ENCODE peak calls at places on chromosomes 7 and 10, in seven cellular contexts. G, B, K, U, V, A and R are unnamed samples.

GRCh38 chr7:11540271-11540761 is 291.7 kb downstream of the THSD7A start:
- DNase-seq in V (no peak), G (no peak), A (no peak), K (peak; percentile 84), B (peak; percentile 88), U (peak; percentile 70), R (peak; percentile 52)

GRCh38 chr10:100705139-100705538 is 40.2 kb upstream of the PAX2 start:
- DNase-seq in U (no peak), V (no peak), G (no peak), B (no peak), A (peak; percentile 39), K (no peak), R (no peak)

GRCh38 chr10:102509387-102509786 is 5.6 kb downstream of the SUFU start:
- DNase-seq in K (peak; percentile 69), V (no peak), U (no peak), B (peak; percentile 54), G (no peak), A (no peak), R (peak; percentile 33)

GRCh38 chr10:79185067-79185774 is 116.5 kb downstream of the ZMIZ1 start:
- DNase-seq in V (no peak), A (no peak), U (no peak), G (no peak), B (peak; percentile 48), K (no peak), R (peak; percentile 40)

GRCh38 chr10:110496553-110497437 is 912 bp upstream of the DUSP5 start:
- DNase-seq in B (no peak), K (no peak), U (peak; percentile 70), G (no peak), A (no peak), V (no peak), R (no peak)

GRCh38 chr10:98511861-98512260 is 65.1 kb upstream of the HPS1 start:
- DNase-seq in V (no peak), A (no peak), U (no peak), K (no peak), G (peak; percentile 66), B (no peak), R (no peak)

GRCh38 chr7:1121476-1121875 is 33.6 kb downstream of the GPER1 start:
- DNase-seq in K (no peak), B (no peak), V (no peak), A (no peak), G (peak; percentile 63), U (no peak), R (no peak)

GRCh38 chr10:127889605-127890195 is 3.0 kb downstream of the CLRN3 start:
- DNase-seq in K (peak; percentile 82), V (peak; percentile 34), A (no peak), B (peak; percentile 78), G (no peak), U (no peak), R (peak; percentile 50)

DNA sequence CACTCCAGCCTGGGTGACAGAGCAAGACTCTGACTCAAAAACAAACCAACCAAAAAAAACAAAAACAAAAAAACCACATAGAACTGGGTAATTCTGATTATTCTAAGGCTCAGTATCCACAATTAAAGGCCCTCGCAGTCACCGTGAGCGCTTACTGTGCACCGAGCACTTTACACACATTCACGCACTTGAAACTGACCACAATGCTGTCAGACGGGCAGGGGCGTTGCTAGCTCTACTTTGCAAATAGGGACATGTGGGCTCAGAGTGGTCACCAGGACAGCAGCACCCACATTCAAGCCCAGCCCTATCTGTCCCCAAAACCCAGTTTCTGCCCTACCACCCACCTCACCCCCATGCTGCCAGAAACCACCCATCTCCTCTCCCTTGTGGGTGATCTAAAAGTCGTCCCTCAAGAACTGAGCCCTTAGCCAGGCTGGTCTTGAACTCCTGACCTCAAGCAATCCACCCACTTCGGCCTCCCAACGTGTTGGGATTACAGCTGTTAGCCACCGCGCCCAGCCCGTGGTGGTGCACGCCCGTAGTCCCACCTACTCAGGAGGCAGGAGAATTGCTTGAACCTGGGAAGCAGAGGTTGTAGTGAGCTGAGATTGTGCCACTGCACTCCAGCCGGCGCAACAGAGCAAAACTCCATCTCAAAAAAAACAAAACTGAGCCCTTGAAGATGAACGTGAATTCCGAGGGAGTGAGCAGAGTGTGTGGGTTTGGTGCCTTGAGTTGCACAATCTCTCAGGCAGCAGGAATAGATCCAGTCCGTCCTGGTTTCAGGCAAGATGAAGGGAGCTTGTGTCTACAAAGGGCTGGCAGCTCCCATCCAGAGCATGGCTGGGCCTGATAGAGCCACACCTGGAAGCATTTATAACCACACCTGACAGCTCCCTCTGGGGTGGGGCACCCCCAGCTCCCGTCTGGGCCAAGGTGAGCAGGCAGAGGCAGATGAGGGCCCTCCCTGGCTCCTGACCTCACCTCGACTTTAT is 5.4 kb upstream of the HSPB1 start:
- DNase-seq in K (peak; percentile 92), B (peak; percentile 89), A (peak; percentile 69), G (peak; percentile 96), V (peak; percentile 93), U (no peak), R (peak; percentile 66)
- TF ChIP-seq CTCF in K (no peak), B (no peak), A (no peak), G (no peak), V (no peak), U (no peak), R (no peak)

GRCh38 chr7:74028321-74028812 is 394 bp downstream of the ELN start:
- DNase-seq in B (no peak), A (no peak), G (no peak), U (no peak), K (no peak), V (no peak), R (no peak)

GRCh38 chr7:74030861-74031260 is 2.9 kb downstream of the ELN start:
- DNase-seq in G (no peak), K (no peak), V (no peak), B (no peak), U (no peak), A (no peak), R (no peak)

GRCh38 chr7:74029991-74030415 is 2.0 kb downstream of the ELN start:
- DNase-seq in B (no peak), G (peak; percentile 28), K (no peak), A (no peak), V (no peak), U (no peak), R (no peak)

GRCh38 chr7:74027683-74028320 is at the start of gene ELN:
- DNase-seq in A (no peak), U (peak; percentile 87), B (peak; percentile 60), K (peak; percentile 21), V (peak; percentile 66), G (peak; percentile 72), R (no peak)

DNA sequence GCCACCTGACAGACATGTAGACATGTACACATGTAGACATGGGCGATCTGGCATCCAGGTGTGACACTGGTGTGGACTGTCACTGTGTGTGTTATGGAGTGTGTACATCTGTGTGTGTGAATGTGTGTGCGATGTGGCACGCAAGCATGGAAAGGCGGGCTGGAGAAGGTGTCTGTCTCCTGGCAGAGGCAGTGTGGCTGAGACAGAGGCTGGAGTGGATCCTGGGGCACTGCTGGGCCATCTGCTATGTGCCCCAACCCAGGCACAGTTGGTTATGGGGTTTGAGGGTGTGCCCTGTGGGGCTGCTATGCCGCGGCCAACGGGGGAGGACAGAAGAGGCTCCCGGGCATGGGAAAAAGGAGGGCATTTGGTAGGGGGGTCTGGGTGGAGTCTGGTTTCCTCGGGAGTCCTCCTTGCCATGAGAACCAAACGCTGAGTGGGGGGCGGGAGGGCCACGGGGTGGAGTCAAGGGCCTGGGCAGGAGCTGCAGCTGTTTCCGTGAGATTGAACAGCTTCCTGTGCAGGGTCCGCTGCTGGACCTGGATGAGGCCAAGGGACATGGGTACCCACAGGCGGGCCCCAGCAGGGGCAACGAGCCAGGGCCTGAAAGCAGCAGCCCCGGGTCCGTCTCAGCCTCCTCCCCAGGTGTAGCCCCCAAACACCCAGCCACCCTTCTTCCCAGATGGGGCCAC is 1.3 kb downstream of the ELN start:
- DNase-seq in V (no peak), B (no peak), G (no peak), K (no peak), A (no peak), U (no peak), R (no peak)
- H3K4me3 ChIP-seq in V (peak overlapping the region; percentile 30), B (no peak overlapping the region), G (no peak overlapping the region), K (no peak overlapping the region), A (no peak overlapping the region), U (no peak overlapping the region), R (no peak overlapping the region)

DNA sequence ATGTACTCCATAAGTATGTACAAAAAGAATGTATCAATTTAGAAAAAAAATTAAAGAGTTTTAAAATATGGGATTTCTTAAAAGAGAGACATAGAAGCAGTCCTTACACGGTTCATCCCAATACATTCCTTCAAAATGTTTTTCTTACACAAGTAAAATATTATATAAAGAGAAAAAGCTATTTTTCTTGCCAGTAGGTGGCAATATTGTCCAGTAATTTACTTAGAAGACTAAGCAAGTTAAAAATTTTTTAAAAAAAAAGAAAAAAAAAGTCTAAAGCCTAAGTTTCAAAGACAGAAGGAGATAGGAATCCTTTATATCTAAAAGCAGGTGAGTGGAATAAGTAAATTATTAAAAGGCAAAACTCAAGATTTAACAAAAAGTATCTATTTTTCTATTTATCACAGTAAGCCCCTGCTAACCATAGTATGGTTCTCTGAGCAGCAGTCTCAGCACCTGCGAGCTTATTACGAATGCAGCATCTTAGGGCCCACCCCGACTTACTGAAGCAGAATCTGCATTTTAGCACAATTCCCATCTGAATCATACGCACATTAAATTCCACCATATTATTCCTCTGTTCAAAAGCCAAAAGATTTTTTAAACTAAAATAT is 240.6 kb downstream of the DGKI start:
- DNase-seq in K (peak; percentile 84), B (peak; percentile 50), G (no peak), A (peak; percentile 52), V (no peak), U (no peak), R (peak; percentile 81)
- TF ChIP-seq CTCF in K (peak; percentile 28), B (no peak), G (peak; percentile 34), A (peak; percentile 53), V (no peak), U (peak; percentile 91), R (peak; percentile 26)

GRCh38 chr10:26438534-26439269 is 561 bp downstream of the APBB1IP start:
- DNase-seq in K (no peak), A (no peak), U (peak; percentile 16), G (peak; percentile 2), V (peak; percentile 34), B (peak; percentile 30), R (no peak)

GRCh38 chr10:26441491-26442214 is 3.5 kb downstream of the APBB1IP start:
- DNase-seq in A (no peak), U (no peak), G (no peak), B (peak; percentile 83), V (no peak), K (peak; percentile 28), R (peak; percentile 50)

GRCh38 chr10:26437637-26438461 is at the start of gene APBB1IP:
- DNase-seq in K (peak; percentile 32), G (peak; percentile 23), V (peak; percentile 60), U (no peak), A (no peak), B (peak; percentile 22), R (no peak)

GRCh38 chr10:26440091-26440445 is 1.9 kb downstream of the APBB1IP start:
- DNase-seq in V (no peak), G (no peak), U (no peak), A (no peak), B (no peak), K (no peak), R (no peak)

DNA sequence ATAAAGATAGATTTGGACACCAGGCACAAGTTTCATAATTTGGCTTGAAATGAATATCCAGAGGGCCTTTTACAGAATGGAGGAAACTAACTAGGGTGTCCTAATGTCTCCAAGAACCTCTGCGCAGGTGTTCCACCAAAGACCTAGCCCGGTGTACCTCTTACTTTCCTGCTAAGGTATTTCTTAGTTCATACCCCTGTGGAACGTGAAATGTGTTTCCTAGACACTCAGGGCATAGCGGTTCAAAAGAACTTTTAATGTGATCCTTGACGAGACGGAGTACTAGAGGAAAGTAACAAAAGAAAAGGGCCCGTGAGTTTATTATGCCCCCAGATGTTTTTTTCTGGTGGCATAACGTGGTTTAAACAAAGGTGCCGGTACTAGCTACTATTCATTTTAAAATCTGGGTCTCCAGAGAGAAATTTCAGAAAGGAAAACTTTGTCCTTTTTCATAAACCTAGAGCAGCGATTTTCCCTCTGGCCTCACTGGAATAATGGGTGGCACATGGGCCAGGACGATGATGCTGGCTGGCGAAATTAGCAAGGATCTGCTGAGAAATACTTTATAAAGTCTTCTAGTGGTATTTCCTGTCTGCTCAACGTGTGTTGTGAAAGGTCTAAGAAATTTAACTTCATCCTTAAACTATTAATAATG is 1.4 kb downstream of the APBB1IP start:
- DNase-seq in B (no peak), A (no peak), K (no peak), V (no peak), U (no peak), G (no peak), R (no peak)
- H3K4me3 ChIP-seq in B (no peak overlapping the region), A (peak overlapping the region; percentile 38), K (no peak overlapping the region), V (peak overlapping the region; percentile 41), U (no peak overlapping the region), G (no peak overlapping the region), R (no peak overlapping the region)